ENCODE peak calls at places on chromosomes 7 and 10, in eight cellular contexts. One of them, this sample, is unnamed.

GRCh38 chr10:79547973-79548372 is 12.2 kb downstream of the SFTPA2 start:
- DNase-seq in mesothelial cell of epicardium: no peak
- DNase-seq in astrocyte of the spinal cord: no peak
- DNase-seq in HCT116: no peak
- DNase-seq in stomach: no peak
- DNase-seq in body of pancreas: no peak
- DNase-seq in fibroblast of villous mesenchyme: no peak
- DNase-seq in brain microvascular endothelial cell: no peak
- DNase-seq in this sample: no peak

GRCh38 chr10:56212951-56213350 is 148.1 kb downstream of the ZWINT start:
- DNase-seq in HCT116: no peak
- DNase-seq in brain microvascular endothelial cell: no peak
- DNase-seq in fibroblast of villous mesenchyme: no peak
- DNase-seq in body of pancreas: no peak
- DNase-seq in stomach: no peak
- DNase-seq in mesothelial cell of epicardium: no peak
- DNase-seq in astrocyte of the spinal cord: no peak
- DNase-seq in this sample: no peak

GRCh38 chr7:96277921-96278320 is 44.0 kb downstream of the SLC25A13 start:
- DNase-seq in fibroblast of villous mesenchyme: no peak
- DNase-seq in mesothelial cell of epicardium: no peak
- DNase-seq in body of pancreas: no peak
- DNase-seq in stomach: no peak
- DNase-seq in brain microvascular endothelial cell: no peak
- DNase-seq in HCT116: no peak
- DNase-seq in astrocyte of the spinal cord: no peak
- DNase-seq in this sample: no peak

GRCh38 chr10:98444314-98445006 is 2.3 kb downstream of the HPS1 start:
- DNase-seq in fibroblast of villous mesenchyme: no peak
- DNase-seq in mesothelial cell of epicardium: no peak
- DNase-seq in brain microvascular endothelial cell: no peak
- DNase-seq in astrocyte of the spinal cord: no peak
- DNase-seq in stomach: no peak
- DNase-seq in HCT116: no peak
- DNase-seq in body of pancreas: no peak
- DNase-seq in this sample: no peak

GRCh38 chr7:4837814-4838625 is 23.8 kb downstream of the PAPOLB start:
- DNase-seq in stomach: no peak
- DNase-seq in astrocyte of the spinal cord: no peak
- DNase-seq in brain microvascular endothelial cell: no peak
- DNase-seq in mesothelial cell of epicardium: no peak
- DNase-seq in HCT116: no peak
- DNase-seq in body of pancreas: no peak
- DNase-seq in fibroblast of villous mesenchyme: no peak
- DNase-seq in this sample: no peak

GRCh38 chr7:141676618-141677017 is 25.3 kb downstream of the DENND11 start:
- DNase-seq in body of pancreas: no peak
- DNase-seq in HCT116: no peak
- DNase-seq in mesothelial cell of epicardium: no peak
- DNase-seq in astrocyte of the spinal cord: peak
- DNase-seq in brain microvascular endothelial cell: no peak
- DNase-seq in stomach: no peak
- DNase-seq in fibroblast of villous mesenchyme: no peak
- DNase-seq in this sample: no peak

GRCh38 chr7:29839302-29839701 is 33.0 kb downstream of the WIPF3 start:
- DNase-seq in HCT116: no peak
- DNase-seq in astrocyte of the spinal cord: peak
- DNase-seq in brain microvascular endothelial cell: peak
- DNase-seq in fibroblast of villous mesenchyme: peak
- DNase-seq in mesothelial cell of epicardium: no peak
- DNase-seq in body of pancreas: peak
- DNase-seq in stomach: no peak
- DNase-seq in this sample: peak

GRCh38 chr7:15143936-15144335 is 241.4 kb upstream of the DGKB start:
- DNase-seq in astrocyte of the spinal cord: no peak
- DNase-seq in body of pancreas: no peak
- DNase-seq in brain microvascular endothelial cell: no peak
- DNase-seq in mesothelial cell of epicardium: no peak
- DNase-seq in stomach: no peak
- DNase-seq in HCT116: no peak
- DNase-seq in fibroblast of villous mesenchyme: no peak
- DNase-seq in this sample: no peak

GRCh38 chr10:5888843-5889623 is 660 bp downstream of the ANKRD16 start:
- DNase-seq in body of pancreas: peak
- DNase-seq in HCT116: no peak
- DNase-seq in brain microvascular endothelial cell: no peak
- DNase-seq in astrocyte of the spinal cord: peak
- DNase-seq in stomach: peak
- DNase-seq in mesothelial cell of epicardium: peak
- DNase-seq in fibroblast of villous mesenchyme: peak
- DNase-seq in this sample: no peak

GRCh38 chr10:28215930-28216329 is 86.9 kb downstream of the MPP7 start:
- DNase-seq in stomach: no peak
- DNase-seq in astrocyte of the spinal cord: no peak
- DNase-seq in fibroblast of villous mesenchyme: no peak
- DNase-seq in body of pancreas: no peak
- DNase-seq in brain microvascular endothelial cell: no peak
- DNase-seq in HCT116: peak
- DNase-seq in mesothelial cell of epicardium: no peak
- DNase-seq in this sample: no peak

GRCh38 chr7:25908154-25908948 is 243.6 kb upstream of the NFE2L3 start:
- DNase-seq in HCT116: no peak
- DNase-seq in brain microvascular endothelial cell: no peak
- DNase-seq in stomach: no peak
- DNase-seq in body of pancreas: no peak
- DNase-seq in mesothelial cell of epicardium: no peak
- DNase-seq in astrocyte of the spinal cord: no peak
- DNase-seq in fibroblast of villous mesenchyme: no peak
- DNase-seq in this sample: no peak

GRCh38 chr7:57328963-57329362 is 121.0 kb upstream of the ZNF716 start:
- DNase-seq in HCT116: no peak
- DNase-seq in stomach: no peak
- DNase-seq in fibroblast of villous mesenchyme: no peak
- DNase-seq in astrocyte of the spinal cord: no peak
- DNase-seq in mesothelial cell of epicardium: no peak
- DNase-seq in body of pancreas: no peak
- DNase-seq in brain microvascular endothelial cell: no peak
- DNase-seq in this sample: no peak

GRCh38 chr7:105097619-105098018 is 83.6 kb downstream of the KMT2E start:
- DNase-seq in fibroblast of villous mesenchyme: peak
- DNase-seq in HCT116: no peak
- DNase-seq in brain microvascular endothelial cell: peak
- DNase-seq in stomach: no peak
- DNase-seq in astrocyte of the spinal cord: peak
- DNase-seq in body of pancreas: no peak
- DNase-seq in mesothelial cell of epicardium: no peak
- DNase-seq in this sample: peak

GRCh38 chr7:152674860-152675760 is 831 bp downstream of the XRCC2 start:
- DNase-seq in mesothelial cell of epicardium: no peak
- DNase-seq in stomach: no peak
- DNase-seq in HCT116: no peak
- DNase-seq in fibroblast of villous mesenchyme: peak
- DNase-seq in astrocyte of the spinal cord: peak
- DNase-seq in brain microvascular endothelial cell: no peak
- DNase-seq in body of pancreas: no peak
- DNase-seq in this sample: peak

GRCh38 chr7:97043281-97043680 is 18.6 kb upstream of the DLX5 start:
- DNase-seq in stomach: no peak
- DNase-seq in fibroblast of villous mesenchyme: no peak
- DNase-seq in body of pancreas: no peak
- DNase-seq in astrocyte of the spinal cord: no peak
- DNase-seq in HCT116: no peak
- DNase-seq in mesothelial cell of epicardium: no peak
- DNase-seq in brain microvascular endothelial cell: no peak
- DNase-seq in this sample: no peak

GRCh38 chr7:20665096-20665495 is 49.6 kb downstream of the ABCB5 start:
- DNase-seq in fibroblast of villous mesenchyme: no peak
- DNase-seq in HCT116: no peak
- DNase-seq in brain microvascular endothelial cell: no peak
- DNase-seq in astrocyte of the spinal cord: no peak
- DNase-seq in mesothelial cell of epicardium: no peak
- DNase-seq in stomach: no peak
- DNase-seq in body of pancreas: no peak
- DNase-seq in this sample: no peak

GRCh38 chr7:46675456-46675855 is 754.4 kb upstream of the IGFBP3 start:
- DNase-seq in astrocyte of the spinal cord: no peak
- DNase-seq in brain microvascular endothelial cell: no peak
- DNase-seq in HCT116: no peak
- DNase-seq in stomach: no peak
- DNase-seq in mesothelial cell of epicardium: no peak
- DNase-seq in body of pancreas: no peak
- DNase-seq in fibroblast of villous mesenchyme: no peak
- DNase-seq in this sample: no peak

GRCh38 chr7:45543470-45543869 is 30.7 kb upstream of the ADCY1 start:
- DNase-seq in fibroblast of villous mesenchyme: no peak
- DNase-seq in mesothelial cell of epicardium: no peak
- DNase-seq in astrocyte of the spinal cord: no peak
- DNase-seq in brain microvascular endothelial cell: no peak
- DNase-seq in stomach: no peak
- DNase-seq in body of pancreas: no peak
- DNase-seq in HCT116: no peak
- DNase-seq in this sample: no peak

GRCh38 chr10:29502351-29502750 is 132.4 kb downstream of the SVIL start:
- DNase-seq in astrocyte of the spinal cord: no peak
- DNase-seq in mesothelial cell of epicardium: no peak
- DNase-seq in fibroblast of villous mesenchyme: no peak
- DNase-seq in brain microvascular endothelial cell: no peak
- DNase-seq in body of pancreas: no peak
- DNase-seq in stomach: no peak
- DNase-seq in HCT116: no peak
- DNase-seq in this sample: no peak

GRCh38 chr7:144720139-144720538 is 115.7 kb downstream of the TPK1 start:
- DNase-seq in body of pancreas: no peak
- DNase-seq in stomach: no peak
- DNase-seq in brain microvascular endothelial cell: peak
- DNase-seq in fibroblast of villous mesenchyme: peak
- DNase-seq in astrocyte of the spinal cord: peak
- DNase-seq in mesothelial cell of epicardium: no peak
- DNase-seq in HCT116: peak
- DNase-seq in this sample: peak

GRCh38 chr7:71193099-71193810 is 61.3 kb downstream of the GALNT17 start:
- DNase-seq in astrocyte of the spinal cord: no peak
- DNase-seq in stomach: no peak
- DNase-seq in body of pancreas: no peak
- DNase-seq in brain microvascular endothelial cell: no peak
- DNase-seq in mesothelial cell of epicardium: no peak
- DNase-seq in HCT116: no peak
- DNase-seq in fibroblast of villous mesenchyme: no peak
- DNase-seq in this sample: no peak

GRCh38 chr10:119306514-119306951 is 99.2 kb downstream of the GRK5 start:
- DNase-seq in HCT116: no peak
- DNase-seq in brain microvascular endothelial cell: no peak
- DNase-seq in mesothelial cell of epicardium: no peak
- DNase-seq in astrocyte of the spinal cord: no peak
- DNase-seq in stomach: peak
- DNase-seq in body of pancreas: no peak
- DNase-seq in fibroblast of villous mesenchyme: no peak
- DNase-seq in this sample: no peak
- TF ChIP-seq CTCF in HCT116: peak
- TF ChIP-seq CTCF in brain microvascular endothelial cell: peak
- TF ChIP-seq CTCF in mesothelial cell of epicardium: no peak
- TF ChIP-seq CTCF in astrocyte of the spinal cord: peak
- TF ChIP-seq CTCF in stomach: no peak
- TF ChIP-seq CTCF in body of pancreas: no peak
- TF ChIP-seq CTCF in fibroblast of villous mesenchyme: peak
- TF ChIP-seq CTCF in this sample: no peak

DNA sequence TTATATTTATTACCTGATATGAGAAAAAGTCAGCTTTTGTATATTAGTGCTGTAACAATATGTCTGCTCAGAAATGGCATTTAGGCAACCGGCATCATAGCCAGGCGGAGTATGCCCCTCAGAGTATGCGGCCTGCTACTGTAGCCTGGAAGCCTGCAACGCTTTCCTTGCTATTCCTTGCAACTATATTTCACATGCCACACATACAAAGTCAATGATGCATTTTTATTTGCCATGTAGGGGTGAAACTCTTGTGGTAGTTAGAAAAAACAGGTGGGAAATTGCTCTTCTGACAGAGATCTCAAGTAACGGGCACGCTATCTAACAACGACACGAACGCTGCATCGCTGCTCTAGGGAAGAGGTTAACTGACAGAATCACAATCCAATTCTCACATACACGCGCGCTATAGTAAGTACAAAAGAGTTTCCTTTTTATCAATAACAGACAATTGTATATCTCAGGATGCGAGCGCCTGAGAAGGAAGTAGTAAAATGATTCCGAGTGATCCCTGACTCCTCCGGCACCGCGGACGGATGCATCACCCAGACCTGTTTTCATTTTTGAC is 5.9 kb downstream of the EBF3 start:
- DNase-seq in body of pancreas: no peak
- DNase-seq in HCT116: no peak
- DNase-seq in astrocyte of the spinal cord: no peak
- DNase-seq in fibroblast of villous mesenchyme: no peak
- DNase-seq in stomach: no peak
- DNase-seq in mesothelial cell of epicardium: no peak
- DNase-seq in brain microvascular endothelial cell: no peak
- DNase-seq in this sample: no peak
- TF ChIP-seq CTCF in body of pancreas: no peak
- TF ChIP-seq CTCF in HCT116: no peak
- TF ChIP-seq CTCF in astrocyte of the spinal cord: peak
- TF ChIP-seq CTCF in fibroblast of villous mesenchyme: no peak
- TF ChIP-seq CTCF in stomach: no peak
- TF ChIP-seq CTCF in mesothelial cell of epicardium: no peak
- TF ChIP-seq CTCF in brain microvascular endothelial cell: no peak
- TF ChIP-seq CTCF in this sample: no peak

DNA sequence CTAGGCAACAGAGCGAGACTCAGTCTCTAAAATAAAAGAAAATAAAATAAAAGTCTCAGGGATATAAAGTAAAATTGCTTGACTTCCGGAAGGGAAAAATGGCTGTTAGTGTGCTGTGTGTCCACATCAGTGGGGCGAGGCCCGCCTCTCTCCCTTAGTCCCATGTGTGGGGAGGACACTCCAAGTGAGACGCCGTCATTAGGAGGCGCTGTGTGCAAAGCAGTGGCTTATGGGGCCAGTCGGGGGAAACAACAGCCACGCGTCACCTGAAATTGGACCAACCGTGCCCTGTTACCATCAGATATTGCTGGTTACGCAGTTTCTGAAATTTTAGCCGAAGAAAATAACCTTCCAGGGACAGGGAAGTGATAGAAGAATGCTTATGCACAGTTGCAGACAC is 15.8 kb downstream of the SFXN4 start:
- DNase-seq in brain microvascular endothelial cell: no peak
- DNase-seq in astrocyte of the spinal cord: no peak
- DNase-seq in body of pancreas: no peak
- DNase-seq in HCT116: no peak
- DNase-seq in stomach: no peak
- DNase-seq in fibroblast of villous mesenchyme: no peak
- DNase-seq in mesothelial cell of epicardium: no peak
- DNase-seq in this sample: no peak
- TF ChIP-seq CTCF in brain microvascular endothelial cell: peak
- TF ChIP-seq CTCF in astrocyte of the spinal cord: peak
- TF ChIP-seq CTCF in body of pancreas: no peak
- TF ChIP-seq CTCF in HCT116: peak
- TF ChIP-seq CTCF in stomach: no peak
- TF ChIP-seq CTCF in fibroblast of villous mesenchyme: no peak
- TF ChIP-seq CTCF in mesothelial cell of epicardium: no peak
- TF ChIP-seq CTCF in this sample: peak

DNA sequence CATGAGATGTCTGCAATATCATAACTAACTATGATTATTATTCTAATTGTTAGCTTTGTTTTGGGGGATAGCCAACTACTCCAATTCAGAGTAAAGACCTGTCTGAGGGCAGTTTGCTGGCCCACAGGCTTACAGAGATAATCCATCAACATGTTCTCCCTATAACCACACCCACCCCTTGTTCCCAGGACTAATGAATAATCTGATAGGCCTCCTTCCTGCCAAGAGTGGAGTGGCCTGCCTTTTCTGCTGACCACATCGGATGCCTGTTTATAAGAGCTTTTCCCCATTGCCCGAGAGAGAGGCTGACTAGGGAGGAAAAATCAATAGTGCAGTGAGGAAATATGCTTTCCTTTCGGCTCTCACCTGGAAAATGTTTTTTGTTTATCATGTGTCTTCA is 38.2 kb downstream of the PLPP4 start:
- DNase-seq in body of pancreas: peak
- DNase-seq in stomach: no peak
- DNase-seq in mesothelial cell of epicardium: no peak
- DNase-seq in fibroblast of villous mesenchyme: peak
- DNase-seq in astrocyte of the spinal cord: peak
- DNase-seq in brain microvascular endothelial cell: no peak
- DNase-seq in HCT116: no peak
- DNase-seq in this sample: no peak
- TF ChIP-seq CTCF in body of pancreas: no peak
- TF ChIP-seq CTCF in stomach: no peak
- TF ChIP-seq CTCF in mesothelial cell of epicardium: no peak
- TF ChIP-seq CTCF in fibroblast of villous mesenchyme: no peak
- TF ChIP-seq CTCF in astrocyte of the spinal cord: no peak
- TF ChIP-seq CTCF in brain microvascular endothelial cell: no peak
- TF ChIP-seq CTCF in HCT116: no peak
- TF ChIP-seq CTCF in this sample: no peak